ENCODE peak calls at places on chromosome 5, in eight cellular contexts. One of them, this sample, is unnamed.

GRCh38 chr5:91166040-91166807 is 216.9 kb downstream of the ARRDC3 start:
- DNase-seq in chondrocyte: no peak
- DNase-seq in GM06990: no peak
- DNase-seq in HFF-Myc: no peak
- DNase-seq in endothelial cell: no peak
- DNase-seq in fibroblast of lung: peak
- DNase-seq in activated B cell treated with CpG ODN at 0.5 μM for 24 hours: no peak
- DNase-seq in brain microvascular endothelial cell: no peak
- DNase-seq in this sample: no peak

GRCh38 chr5:64286381-64286780 is 120.7 kb downstream of the RNF180 start:
- DNase-seq in chondrocyte: no peak
- DNase-seq in GM06990: no peak
- DNase-seq in HFF-Myc: no peak
- DNase-seq in endothelial cell: no peak
- DNase-seq in fibroblast of lung: no peak
- DNase-seq in activated B cell treated with CpG ODN at 0.5 μM for 24 hours: no peak
- DNase-seq in brain microvascular endothelial cell: no peak
- DNase-seq in this sample: no peak

GRCh38 chr5:61306531-61307195 is 25.4 kb upstream of the ZSWIM6 start:
- DNase-seq in chondrocyte: no peak
- DNase-seq in GM06990: no peak
- DNase-seq in HFF-Myc: no peak
- DNase-seq in endothelial cell: no peak
- DNase-seq in fibroblast of lung: peak
- DNase-seq in activated B cell treated with CpG ODN at 0.5 μM for 24 hours: no peak
- DNase-seq in brain microvascular endothelial cell: peak
- DNase-seq in this sample: peak

GRCh38 chr5:109703165-109703564 is 13.4 kb downstream of the MAN2A1 start:
- DNase-seq in chondrocyte: no peak
- DNase-seq in GM06990: no peak
- DNase-seq in HFF-Myc: no peak
- DNase-seq in endothelial cell: no peak
- DNase-seq in fibroblast of lung: no peak
- DNase-seq in activated B cell treated with CpG ODN at 0.5 μM for 24 hours: no peak
- DNase-seq in brain microvascular endothelial cell: no peak
- DNase-seq in this sample: no peak

GRCh38 chr5:149675467-149676201 is 54.5 kb upstream of the PPARGC1B start:
- DNase-seq in chondrocyte: no peak
- DNase-seq in GM06990: no peak
- DNase-seq in HFF-Myc: no peak
- DNase-seq in endothelial cell: no peak
- DNase-seq in fibroblast of lung: no peak
- DNase-seq in activated B cell treated with CpG ODN at 0.5 μM for 24 hours: no peak
- DNase-seq in brain microvascular endothelial cell: no peak
- DNase-seq in this sample: no peak

GRCh38 chr5:54304031-54304430 is 6.3 kb downstream of the ARL15 start:
- DNase-seq in chondrocyte: no peak
- DNase-seq in GM06990: no peak
- DNase-seq in HFF-Myc: no peak
- DNase-seq in endothelial cell: no peak
- DNase-seq in fibroblast of lung: no peak
- DNase-seq in activated B cell treated with CpG ODN at 0.5 μM for 24 hours: no peak
- DNase-seq in brain microvascular endothelial cell: no peak
- DNase-seq in this sample: no peak

GRCh38 chr5:72702881-72703434 is 113.5 kb upstream of the TNPO1 start:
- DNase-seq in chondrocyte: no peak
- DNase-seq in GM06990: no peak
- DNase-seq in HFF-Myc: peak
- DNase-seq in endothelial cell: no peak
- DNase-seq in fibroblast of lung: no peak
- DNase-seq in activated B cell treated with CpG ODN at 0.5 μM for 24 hours: no peak
- DNase-seq in brain microvascular endothelial cell: no peak
- DNase-seq in this sample: no peak

GRCh38 chr5:62431735-62432617 is 19.4 kb downstream of the IPO11 start:
- DNase-seq in chondrocyte: no peak
- DNase-seq in GM06990: no peak
- DNase-seq in HFF-Myc: no peak
- DNase-seq in endothelial cell: no peak
- DNase-seq in fibroblast of lung: no peak
- DNase-seq in activated B cell treated with CpG ODN at 0.5 μM for 24 hours: no peak
- DNase-seq in brain microvascular endothelial cell: no peak
- DNase-seq in this sample: no peak

GRCh38 chr5:123709422-123709821 is 197.4 kb downstream of the CSNK1G3 start:
- DNase-seq in chondrocyte: no peak
- DNase-seq in GM06990: no peak
- DNase-seq in HFF-Myc: no peak
- DNase-seq in endothelial cell: no peak
- DNase-seq in fibroblast of lung: no peak
- DNase-seq in activated B cell treated with CpG ODN at 0.5 μM for 24 hours: no peak
- DNase-seq in brain microvascular endothelial cell: no peak
- DNase-seq in this sample: no peak

GRCh38 chr5:167284491-167284890 is 1007.0 kb upstream of the WWC1 start:
- DNase-seq in chondrocyte: no peak
- DNase-seq in GM06990: no peak
- DNase-seq in HFF-Myc: no peak
- DNase-seq in endothelial cell: no peak
- DNase-seq in fibroblast of lung: peak
- DNase-seq in activated B cell treated with CpG ODN at 0.5 μM for 24 hours: no peak
- DNase-seq in brain microvascular endothelial cell: peak
- DNase-seq in this sample: no peak

GRCh38 chr5:108720416-108720815 is 27.3 kb upstream of the FER start:
- DNase-seq in chondrocyte: no peak
- DNase-seq in GM06990: peak
- DNase-seq in HFF-Myc: no peak
- DNase-seq in endothelial cell: no peak
- DNase-seq in fibroblast of lung: peak
- DNase-seq in activated B cell treated with CpG ODN at 0.5 μM for 24 hours: no peak
- DNase-seq in brain microvascular endothelial cell: no peak
- DNase-seq in this sample: peak

GRCh38 chr5:147565524-147565923 is 55.7 kb upstream of the DPYSL3 start:
- DNase-seq in chondrocyte: no peak
- DNase-seq in GM06990: no peak
- DNase-seq in HFF-Myc: no peak
- DNase-seq in endothelial cell: no peak
- DNase-seq in fibroblast of lung: peak
- DNase-seq in activated B cell treated with CpG ODN at 0.5 μM for 24 hours: no peak
- DNase-seq in brain microvascular endothelial cell: peak
- DNase-seq in this sample: no peak

GRCh38 chr5:32261198-32261597 is 51.5 kb downstream of the MTMR12 start:
- DNase-seq in chondrocyte: no peak
- DNase-seq in GM06990: peak
- DNase-seq in HFF-Myc: no peak
- DNase-seq in endothelial cell: no peak
- DNase-seq in fibroblast of lung: no peak
- DNase-seq in activated B cell treated with CpG ODN at 0.5 μM for 24 hours: no peak
- DNase-seq in brain microvascular endothelial cell: no peak
- DNase-seq in this sample: peak

GRCh38 chr5:43874772-43875171 is 271.8 kb downstream of the NNT start:
- DNase-seq in chondrocyte: no peak
- DNase-seq in GM06990: no peak
- DNase-seq in HFF-Myc: peak
- DNase-seq in endothelial cell: no peak
- DNase-seq in fibroblast of lung: no peak
- DNase-seq in activated B cell treated with CpG ODN at 0.5 μM for 24 hours: no peak
- DNase-seq in brain microvascular endothelial cell: peak
- DNase-seq in this sample: no peak

GRCh38 chr5:108681079-108681921 is 66.4 kb upstream of the FER start:
- DNase-seq in chondrocyte: no peak
- DNase-seq in GM06990: peak
- DNase-seq in HFF-Myc: peak
- DNase-seq in endothelial cell: peak
- DNase-seq in fibroblast of lung: peak
- DNase-seq in activated B cell treated with CpG ODN at 0.5 μM for 24 hours: no peak
- DNase-seq in brain microvascular endothelial cell: peak
- DNase-seq in this sample: peak

GRCh38 chr5:112933651-112934365 is 11.8 kb upstream of the REEP5 start:
- DNase-seq in chondrocyte: no peak
- DNase-seq in GM06990: no peak
- DNase-seq in HFF-Myc: peak
- DNase-seq in endothelial cell: no peak
- DNase-seq in fibroblast of lung: peak
- DNase-seq in activated B cell treated with CpG ODN at 0.5 μM for 24 hours: no peak
- DNase-seq in brain microvascular endothelial cell: no peak
- DNase-seq in this sample: no peak

GRCh38 chr5:95843733-95844223 is 21.3 kb upstream of the GLRX start:
- DNase-seq in chondrocyte: no peak
- DNase-seq in GM06990: no peak
- DNase-seq in HFF-Myc: no peak
- DNase-seq in endothelial cell: no peak
- DNase-seq in fibroblast of lung: no peak
- DNase-seq in activated B cell treated with CpG ODN at 0.5 μM for 24 hours: no peak
- DNase-seq in brain microvascular endothelial cell: no peak
- DNase-seq in this sample: no peak

GRCh38 chr5:92912280-92912679 is 668.7 kb downstream of the NR2F1-AS1 start:
- DNase-seq in chondrocyte: no peak
- DNase-seq in GM06990: no peak
- DNase-seq in HFF-Myc: no peak
- DNase-seq in endothelial cell: no peak
- DNase-seq in fibroblast of lung: no peak
- DNase-seq in activated B cell treated with CpG ODN at 0.5 μM for 24 hours: no peak
- DNase-seq in brain microvascular endothelial cell: no peak
- DNase-seq in this sample: no peak

GRCh38 chr5:83633285-83633684 is 87.4 kb downstream of the HAPLN1 start:
- DNase-seq in chondrocyte: no peak
- DNase-seq in GM06990: no peak
- DNase-seq in HFF-Myc: no peak
- DNase-seq in endothelial cell: no peak
- DNase-seq in fibroblast of lung: no peak
- DNase-seq in activated B cell treated with CpG ODN at 0.5 μM for 24 hours: no peak
- DNase-seq in brain microvascular endothelial cell: no peak
- DNase-seq in this sample: no peak

GRCh38 chr5:154811653-154812465 is 38.5 kb downstream of the FAXDC2 start:
- DNase-seq in chondrocyte: no peak
- DNase-seq in GM06990: no peak
- DNase-seq in HFF-Myc: peak
- DNase-seq in endothelial cell: peak
- DNase-seq in fibroblast of lung: peak
- DNase-seq in activated B cell treated with CpG ODN at 0.5 μM for 24 hours: peak
- DNase-seq in brain microvascular endothelial cell: peak
- DNase-seq in this sample: peak
- TF ChIP-seq CTCF in chondrocyte: peak
- TF ChIP-seq CTCF in GM06990: peak
- TF ChIP-seq CTCF in HFF-Myc: peak
- TF ChIP-seq CTCF in endothelial cell: peak
- TF ChIP-seq CTCF in fibroblast of lung: peak
- TF ChIP-seq CTCF in activated B cell treated with CpG ODN at 0.5 μM for 24 hours: peak
- TF ChIP-seq CTCF in brain microvascular endothelial cell: peak
- TF ChIP-seq CTCF in this sample: peak

GRCh38 chr5:2847608-2848007 is 96.1 kb upstream of the IRX2 start:
- DNase-seq in chondrocyte: no peak
- DNase-seq in GM06990: no peak
- DNase-seq in HFF-Myc: no peak
- DNase-seq in endothelial cell: no peak
- DNase-seq in fibroblast of lung: no peak
- DNase-seq in activated B cell treated with CpG ODN at 0.5 μM for 24 hours: no peak
- DNase-seq in brain microvascular endothelial cell: no peak
- DNase-seq in this sample: no peak

GRCh38 chr5:2851895-2852294 is 100.4 kb upstream of the IRX2 start:
- DNase-seq in chondrocyte: no peak
- DNase-seq in GM06990: no peak
- DNase-seq in HFF-Myc: no peak
- DNase-seq in endothelial cell: no peak
- DNase-seq in fibroblast of lung: no peak
- DNase-seq in activated B cell treated with CpG ODN at 0.5 μM for 24 hours: no peak
- DNase-seq in brain microvascular endothelial cell: no peak
- DNase-seq in this sample: no peak

GRCh38 chr5:2849429-2849828 is 98.0 kb upstream of the IRX2 start:
- DNase-seq in chondrocyte: no peak
- DNase-seq in GM06990: no peak
- DNase-seq in HFF-Myc: no peak
- DNase-seq in endothelial cell: no peak
- DNase-seq in fibroblast of lung: no peak
- DNase-seq in activated B cell treated with CpG ODN at 0.5 μM for 24 hours: no peak
- DNase-seq in brain microvascular endothelial cell: no peak
- DNase-seq in this sample: no peak

GRCh38 chr5:2852446-2852845 is 101.0 kb upstream of the IRX2 start:
- DNase-seq in chondrocyte: no peak
- DNase-seq in GM06990: no peak
- DNase-seq in HFF-Myc: no peak
- DNase-seq in endothelial cell: no peak
- DNase-seq in fibroblast of lung: no peak
- DNase-seq in activated B cell treated with CpG ODN at 0.5 μM for 24 hours: no peak
- DNase-seq in brain microvascular endothelial cell: no peak
- DNase-seq in this sample: no peak

GRCh38 chr5:2848634-2849033 is 97.2 kb upstream of the IRX2 start:
- DNase-seq in chondrocyte: no peak
- DNase-seq in GM06990: no peak
- DNase-seq in HFF-Myc: no peak
- DNase-seq in endothelial cell: no peak
- DNase-seq in fibroblast of lung: no peak
- DNase-seq in activated B cell treated with CpG ODN at 0.5 μM for 24 hours: no peak
- DNase-seq in brain microvascular endothelial cell: no peak
- DNase-seq in this sample: no peak
- TF ChIP-seq CTCF in chondrocyte: peak
- TF ChIP-seq CTCF in GM06990: no peak
- TF ChIP-seq CTCF in HFF-Myc: no peak
- TF ChIP-seq CTCF in endothelial cell: no peak
- TF ChIP-seq CTCF in fibroblast of lung: no peak
- TF ChIP-seq CTCF in activated B cell treated with CpG ODN at 0.5 μM for 24 hours: no peak
- TF ChIP-seq CTCF in brain microvascular endothelial cell: no peak
- TF ChIP-seq CTCF in this sample: no peak

DNA sequence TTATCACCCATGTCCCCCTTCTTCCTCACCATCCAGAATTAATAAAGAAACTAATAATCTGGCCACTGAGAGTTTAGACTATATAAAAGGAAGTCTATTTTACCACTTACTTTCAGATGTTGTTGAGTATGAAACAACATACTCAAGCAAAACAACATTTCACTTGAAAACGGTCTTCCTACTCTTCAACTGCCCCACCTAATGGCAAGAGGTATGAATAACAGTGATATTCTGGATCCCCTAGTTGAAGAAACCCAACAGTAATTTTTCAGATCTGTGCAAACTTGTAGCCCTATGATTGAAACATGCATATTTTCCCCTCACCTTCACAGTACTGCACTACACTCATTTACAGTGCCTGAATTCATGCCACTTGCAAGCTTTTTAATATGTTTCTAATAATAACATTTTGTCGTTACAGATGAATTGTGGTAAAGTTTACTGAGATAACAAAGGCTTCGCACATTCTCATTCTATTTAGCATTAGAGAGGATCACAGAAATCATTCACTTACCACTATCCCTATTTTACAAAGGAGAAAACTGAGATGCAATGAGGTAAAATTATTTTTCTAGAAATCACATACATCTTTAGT is 267.9 kb upstream of the PDE4D start:
- DNase-seq in chondrocyte: no peak
- DNase-seq in GM06990: peak
- DNase-seq in HFF-Myc: no peak
- DNase-seq in endothelial cell: peak
- DNase-seq in fibroblast of lung: peak
- DNase-seq in activated B cell treated with CpG ODN at 0.5 μM for 24 hours: no peak
- DNase-seq in brain microvascular endothelial cell: peak
- DNase-seq in this sample: peak
- TF ChIP-seq CTCF in chondrocyte: peak
- TF ChIP-seq CTCF in GM06990: peak
- TF ChIP-seq CTCF in HFF-Myc: peak
- TF ChIP-seq CTCF in endothelial cell: peak
- TF ChIP-seq CTCF in fibroblast of lung: peak
- TF ChIP-seq CTCF in activated B cell treated with CpG ODN at 0.5 μM for 24 hours: no peak
- TF ChIP-seq CTCF in brain microvascular endothelial cell: peak
- TF ChIP-seq CTCF in this sample: peak

GRCh38 chr5:138579517-138579863 is 4.3 kb upstream of the HSPA9 start:
- DNase-seq in chondrocyte: no peak
- DNase-seq in GM06990: no peak
- DNase-seq in HFF-Myc: no peak
- DNase-seq in endothelial cell: no peak
- DNase-seq in fibroblast of lung: no peak
- DNase-seq in activated B cell treated with CpG ODN at 0.5 μM for 24 hours: no peak
- DNase-seq in brain microvascular endothelial cell: no peak
- DNase-seq in this sample: no peak
- TF ChIP-seq CTCF in chondrocyte: peak
- TF ChIP-seq CTCF in GM06990: no peak
- TF ChIP-seq CTCF in HFF-Myc: no peak
- TF ChIP-seq CTCF in endothelial cell: peak
- TF ChIP-seq CTCF in fibroblast of lung: no peak
- TF ChIP-seq CTCF in activated B cell treated with CpG ODN at 0.5 μM for 24 hours: no peak
- TF ChIP-seq CTCF in brain microvascular endothelial cell: no peak
- TF ChIP-seq CTCF in this sample: no peak